ENCODE peak calls at places on chromosomes 3 and 15, in eight cellular contexts. One of them, this sample, is unnamed.

GRCh38 chr3:15287565-15288330 is 44.6 kb downstream of the SH3BP5 start:
- DNase-seq in adrenal gland: peak; percentile 86
- DNase-seq in posterior cingulate gyrus: no peak
- DNase-seq in GM03348: peak; percentile 73
- DNase-seq in HTR-8/SVneo: no peak
- DNase-seq in epithelial cell of prostate: no peak
- DNase-seq in frontal cortex: no peak
- DNase-seq in B cell: no peak
- DNase-seq in this sample: peak; percentile 64

GRCh38 chr15:70545526-70545925 is 217.8 kb downstream of the UACA start:
- DNase-seq in posterior cingulate gyrus: no peak
- DNase-seq in frontal cortex: no peak
- DNase-seq in GM03348: no peak
- DNase-seq in adrenal gland: no peak
- DNase-seq in HTR-8/SVneo: no peak
- DNase-seq in epithelial cell of prostate: no peak
- DNase-seq in B cell: no peak
- DNase-seq in this sample: no peak

GRCh38 chr3:36319683-36320082 is 60.6 kb upstream of the STAC start:
- DNase-seq in epithelial cell of prostate: no peak
- DNase-seq in posterior cingulate gyrus: no peak
- DNase-seq in HTR-8/SVneo: no peak
- DNase-seq in GM03348: no peak
- DNase-seq in frontal cortex: no peak
- DNase-seq in B cell: no peak
- DNase-seq in adrenal gland: no peak
- DNase-seq in this sample: no peak

GRCh38 chr3:1515842-1516241 is 423.0 kb downstream of the CNTN6 start:
- DNase-seq in HTR-8/SVneo: no peak
- DNase-seq in posterior cingulate gyrus: no peak
- DNase-seq in B cell: no peak
- DNase-seq in GM03348: no peak
- DNase-seq in frontal cortex: no peak
- DNase-seq in epithelial cell of prostate: no peak
- DNase-seq in adrenal gland: no peak
- DNase-seq in this sample: no peak

GRCh38 chr3:152760024-152760563 is 74.8 kb upstream of the P2RY1 start:
- DNase-seq in epithelial cell of prostate: no peak
- DNase-seq in B cell: no peak
- DNase-seq in adrenal gland: no peak
- DNase-seq in posterior cingulate gyrus: no peak
- DNase-seq in GM03348: no peak
- DNase-seq in HTR-8/SVneo: no peak
- DNase-seq in frontal cortex: no peak
- DNase-seq in this sample: no peak

GRCh38 chr3:37823189-37823588 is 38.5 kb upstream of the CTDSPL start:
- DNase-seq in posterior cingulate gyrus: no peak
- DNase-seq in epithelial cell of prostate: no peak
- DNase-seq in frontal cortex: no peak
- DNase-seq in adrenal gland: no peak
- DNase-seq in B cell: no peak
- DNase-seq in HTR-8/SVneo: no peak
- DNase-seq in GM03348: no peak
- DNase-seq in this sample: no peak

GRCh38 chr3:159776779-159777178 is 211.9 kb upstream of the IL12A start:
- DNase-seq in adrenal gland: no peak
- DNase-seq in B cell: no peak
- DNase-seq in epithelial cell of prostate: no peak
- DNase-seq in GM03348: no peak
- DNase-seq in HTR-8/SVneo: no peak
- DNase-seq in posterior cingulate gyrus: no peak
- DNase-seq in frontal cortex: no peak
- DNase-seq in this sample: no peak

GRCh38 chr3:127151992-127152391 is 40.9 kb upstream of the PRR23E start:
- DNase-seq in GM03348: no peak
- DNase-seq in B cell: no peak
- DNase-seq in posterior cingulate gyrus: no peak
- DNase-seq in adrenal gland: no peak
- DNase-seq in HTR-8/SVneo: no peak
- DNase-seq in frontal cortex: no peak
- DNase-seq in epithelial cell of prostate: no peak
- DNase-seq in this sample: no peak

GRCh38 chr3:46096336-46096735 is 69.1 kb upstream of the XCR1 start:
- DNase-seq in HTR-8/SVneo: no peak
- DNase-seq in adrenal gland: no peak
- DNase-seq in B cell: no peak
- DNase-seq in epithelial cell of prostate: no peak
- DNase-seq in frontal cortex: no peak
- DNase-seq in posterior cingulate gyrus: no peak
- DNase-seq in GM03348: no peak
- DNase-seq in this sample: no peak

GRCh38 chr3:78221796-78222195 is 1181.9 kb downstream of the ROBO2 start:
- DNase-seq in frontal cortex: no peak
- DNase-seq in adrenal gland: no peak
- DNase-seq in epithelial cell of prostate: no peak
- DNase-seq in B cell: no peak
- DNase-seq in posterior cingulate gyrus: no peak
- DNase-seq in HTR-8/SVneo: no peak
- DNase-seq in GM03348: no peak
- DNase-seq in this sample: no peak

GRCh38 chr15:39741258-39741657 is 41.4 kb downstream of the FSIP1 start:
- DNase-seq in posterior cingulate gyrus: no peak
- DNase-seq in B cell: no peak
- DNase-seq in frontal cortex: no peak
- DNase-seq in GM03348: peak; percentile 16
- DNase-seq in adrenal gland: no peak
- DNase-seq in HTR-8/SVneo: no peak
- DNase-seq in epithelial cell of prostate: no peak
- DNase-seq in this sample: no peak

GRCh38 chr15:82530006-82530405 is 10.3 kb downstream of the RPS17 start:
- DNase-seq in epithelial cell of prostate: no peak
- DNase-seq in GM03348: no peak
- DNase-seq in adrenal gland: no peak
- DNase-seq in frontal cortex: no peak
- DNase-seq in B cell: no peak
- DNase-seq in posterior cingulate gyrus: no peak
- DNase-seq in HTR-8/SVneo: no peak
- DNase-seq in this sample: no peak

GRCh38 chr15:26720546-26720945 is 52.3 kb downstream of the GABRB3 start:
- DNase-seq in epithelial cell of prostate: no peak
- DNase-seq in frontal cortex: no peak
- DNase-seq in posterior cingulate gyrus: no peak
- DNase-seq in GM03348: no peak
- DNase-seq in adrenal gland: no peak
- DNase-seq in HTR-8/SVneo: no peak
- DNase-seq in B cell: no peak
- DNase-seq in this sample: no peak

GRCh38 chr15:89673162-89673506 is 6.0 kb downstream of the PLIN1 start:
- DNase-seq in frontal cortex: no peak
- DNase-seq in GM03348: no peak
- DNase-seq in HTR-8/SVneo: peak; percentile 26
- DNase-seq in epithelial cell of prostate: no peak
- DNase-seq in posterior cingulate gyrus: no peak
- DNase-seq in B cell: no peak
- DNase-seq in adrenal gland: peak; percentile 27
- DNase-seq in this sample: peak; percentile 42

GRCh38 chr3:119330858-119331257 is 36.7 kb downstream of the ARHGAP31 start:
- DNase-seq in epithelial cell of prostate: no peak
- DNase-seq in posterior cingulate gyrus: no peak
- DNase-seq in GM03348: no peak
- DNase-seq in HTR-8/SVneo: no peak
- DNase-seq in adrenal gland: no peak
- DNase-seq in frontal cortex: no peak
- DNase-seq in B cell: no peak
- DNase-seq in this sample: no peak

GRCh38 chr15:63970723-63971426 is 75.4 kb downstream of the DAPK2 start:
- DNase-seq in B cell: no peak
- DNase-seq in HTR-8/SVneo: no peak
- DNase-seq in epithelial cell of prostate: no peak
- DNase-seq in GM03348: no peak
- DNase-seq in adrenal gland: no peak
- DNase-seq in frontal cortex: no peak
- DNase-seq in posterior cingulate gyrus: no peak
- DNase-seq in this sample: no peak

GRCh38 chr3:181707980-181708379 is 3.7 kb upstream of the SOX2 start:
- DNase-seq in HTR-8/SVneo: no peak
- DNase-seq in B cell: no peak
- DNase-seq in adrenal gland: no peak
- DNase-seq in epithelial cell of prostate: no peak
- DNase-seq in frontal cortex: no peak
- DNase-seq in GM03348: no peak
- DNase-seq in posterior cingulate gyrus: no peak
- DNase-seq in this sample: no peak

GRCh38 chr15:26615188-26615926 is 157.5 kb downstream of the GABRB3 start:
- DNase-seq in frontal cortex: no peak
- DNase-seq in B cell: no peak
- DNase-seq in epithelial cell of prostate: no peak
- DNase-seq in adrenal gland: no peak
- DNase-seq in posterior cingulate gyrus: no peak
- DNase-seq in GM03348: no peak
- DNase-seq in HTR-8/SVneo: no peak
- DNase-seq in this sample: no peak

GRCh38 chr3:70090322-70090913 is 90.9 kb downstream of the SAMMSON start:
- DNase-seq in posterior cingulate gyrus: no peak
- DNase-seq in frontal cortex: peak; percentile 2
- DNase-seq in epithelial cell of prostate: no peak
- DNase-seq in HTR-8/SVneo: peak; percentile 15
- DNase-seq in GM03348: peak; percentile 52
- DNase-seq in B cell: peak; percentile 5
- DNase-seq in adrenal gland: no peak
- DNase-seq in this sample: no peak

GRCh38 chr15:38054488-38054887 is 120.0 kb downstream of the TMCO5A start:
- DNase-seq in HTR-8/SVneo: no peak
- DNase-seq in adrenal gland: no peak
- DNase-seq in epithelial cell of prostate: no peak
- DNase-seq in B cell: no peak
- DNase-seq in posterior cingulate gyrus: no peak
- DNase-seq in GM03348: peak; percentile 50
- DNase-seq in frontal cortex: no peak
- DNase-seq in this sample: no peak

This sample was measured in ureter.